ENCODE peak calls at places on chromosomes 5 and 9, in ten cellular contexts. U is heart left ventricle, W is PC-9, K is fibroblast of lung, S is mammary epithelial cell, C is HFF-Myc, P is left ventricle myocardium inferior, X is neural progenitor cell, F is A549, D is astrocyte of the spinal cord. Z is an unnamed sample.

GRCh38 chr5:2797981-2798380 is 46.5 kb upstream of the IRX2 start:
- DNase-seq in W (peak), K (peak), P (no peak), C (no peak), X (no peak), S (peak), D (no peak), F (no peak), U (no peak), Z (no peak)

GRCh38 chr9:83765376-83765775 is 52.2 kb downstream of the GKAP1 start:
- DNase-seq in U (no peak), P (no peak), W (no peak), K (no peak), D (no peak), C (no peak), F (no peak), S (no peak), X (no peak), Z (no peak)

GRCh38 chr5:9596256-9596655 is 33.9 kb downstream of the TAS2R1 start:
- DNase-seq in W (no peak), P (no peak), C (peak), U (no peak), K (no peak), S (no peak), F (no peak), D (peak), X (no peak), Z (no peak)

GRCh38 chr9:35664531-35665470 is at the start of gene ARHGEF39:
- DNase-seq in U (peak), X (peak), D (peak), W (peak), P (peak), S (peak), K (peak), F (peak), C (no peak), Z (no peak)

GRCh38 chr5:32720295-32720694 is 9.2 kb downstream of the NPR3 start:
- DNase-seq in K (no peak), W (no peak), P (no peak), C (no peak), S (no peak), F (no peak), X (no peak), U (no peak), D (no peak), Z (no peak)

GRCh38 chr5:66565878-66566277 is 30.3 kb upstream of the MAST4 start:
- DNase-seq in P (no peak), C (no peak), K (no peak), D (no peak), U (no peak), X (no peak), S (no peak), F (no peak), W (no peak), Z (no peak)

GRCh38 chr5:12636209-12636608 is 732.0 kb upstream of the CTNND2 start:
- DNase-seq in W (no peak), F (no peak), C (no peak), X (no peak), D (no peak), P (no peak), S (peak), K (peak), U (no peak), Z (no peak)

GRCh38 chr5:154384480-154385235 is 61.1 kb upstream of the SAP30L start:
- DNase-seq in C (no peak), K (no peak), X (no peak), D (no peak), P (no peak), W (no peak), U (no peak), F (no peak), S (no peak), Z (no peak)

GRCh38 chr5:156359452-156359851 is 32.5 kb downstream of the SGCD start:
- DNase-seq in P (no peak), X (no peak), C (peak), D (peak), U (no peak), S (no peak), F (no peak), W (no peak), K (peak), Z (no peak)

GRCh38 chr9:89042984-89043383 is 51.7 kb downstream of the S1PR3 start:
- DNase-seq in U (no peak), X (no peak), K (no peak), D (no peak), F (no peak), W (no peak), S (no peak), C (no peak), P (no peak), Z (no peak)

GRCh38 chr9:113621309-113621791 is 157.8 kb downstream of the RGS3 start:
- DNase-seq in F (no peak), C (peak), W (no peak), S (no peak), K (peak), P (peak), X (peak), U (peak), D (peak), Z (no peak)

GRCh38 chr5:22899341-22899740 is 46.2 kb upstream of the CDH12 start:
- DNase-seq in C (no peak), U (no peak), D (no peak), W (no peak), F (no peak), K (no peak), S (no peak), P (no peak), X (no peak), Z (no peak)

GRCh38 chr9:82115900-82116299 is 127.3 kb downstream of the SPATA31D1 start:
- DNase-seq in X (no peak), U (no peak), D (no peak), C (no peak), W (no peak), P (no peak), S (no peak), K (no peak), F (no peak), Z (no peak)

GRCh38 chr5:20276959-20277263 is 288.9 kb upstream of the CDH18 start:
- DNase-seq in D (no peak), W (no peak), P (no peak), X (no peak), U (no peak), S (no peak), K (no peak), F (no peak), C (no peak), Z (no peak)

GRCh38 chr9:134365791-134366222 is 39.6 kb downstream of the RXRA start:
- DNase-seq in P (peak), C (peak), X (peak), D (peak), F (peak), U (peak), S (peak), W (no peak), K (peak), Z (no peak)

GRCh38 chr9:126411225-126411947 is 84.8 kb downstream of the MVB12B start:
- DNase-seq in W (peak), X (no peak), K (peak), S (peak), C (no peak), F (no peak), P (no peak), U (no peak), D (peak), Z (no peak)

GRCh38 chr5:175588709-175589429 is 69.0 kb upstream of the HRH2 start:
- DNase-seq in D (no peak), X (no peak), K (no peak), S (no peak), W (no peak), U (peak), P (peak), F (no peak), C (no peak), Z (no peak)

GRCh38 chr9:113581865-113582697 is 118.6 kb downstream of the RGS3 start:
- DNase-seq in U (peak), K (no peak), F (no peak), X (no peak), C (peak), S (no peak), W (no peak), D (peak), P (peak), Z (no peak)

GRCh38 chr5:144247131-144247530 is 76.5 kb downstream of the KCTD16 start:
- DNase-seq in D (no peak), P (no peak), U (no peak), X (no peak), K (no peak), W (no peak), C (no peak), F (no peak), S (no peak), Z (no peak)

GRCh38 chr5:40441733-40442132 is 238.0 kb upstream of the PTGER4 start:
- DNase-seq in W (peak), C (no peak), D (no peak), X (no peak), S (no peak), F (no peak), U (no peak), K (no peak), P (no peak), Z (no peak)

DNA sequence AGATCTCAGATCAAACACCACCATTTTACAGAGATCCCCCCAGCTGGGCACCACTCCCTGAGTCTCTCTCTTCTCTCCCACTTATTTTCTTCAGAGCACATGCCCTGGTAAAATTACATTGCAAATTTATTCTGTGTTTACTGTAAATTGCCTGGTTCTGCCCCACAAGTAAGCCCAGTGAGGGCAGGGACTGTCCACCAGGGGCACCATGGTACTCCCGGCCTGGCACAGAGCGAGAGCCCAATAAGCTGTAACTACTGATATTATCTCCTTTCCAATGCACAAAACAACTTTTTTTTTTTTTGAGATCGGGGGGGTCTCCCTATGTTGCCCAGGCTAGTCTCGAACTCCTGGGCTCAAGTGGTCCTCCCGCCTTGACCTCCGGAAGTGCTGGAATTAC is 123.0 kb downstream of the PAX5 start:
- DNase-seq in U (no peak), D (no peak), K (no peak), S (no peak), C (no peak), X (no peak), W (no peak), F (no peak), P (no peak), Z (no peak)
- TF ChIP-seq CTCF in U (no peak), D (peak), K (no peak), S (peak), C (peak), X (peak), W (no peak), F (no peak), P (no peak), Z (peak)

GRCh38 chr5:132260714-132261615 is 3.5 kb downstream of the PDLIM4 start:
- DNase-seq in F (no peak), P (peak), K (peak), D (peak), X (no peak), S (peak), W (peak), C (peak), U (peak), Z (peak)
- H3K4me3 ChIP-seq in F (no peak), P (no peak), K (no peak), D (no peak), X (no peak), S (no peak), W (no peak), C (peak), U (no peak), Z (no peak)

DNA sequence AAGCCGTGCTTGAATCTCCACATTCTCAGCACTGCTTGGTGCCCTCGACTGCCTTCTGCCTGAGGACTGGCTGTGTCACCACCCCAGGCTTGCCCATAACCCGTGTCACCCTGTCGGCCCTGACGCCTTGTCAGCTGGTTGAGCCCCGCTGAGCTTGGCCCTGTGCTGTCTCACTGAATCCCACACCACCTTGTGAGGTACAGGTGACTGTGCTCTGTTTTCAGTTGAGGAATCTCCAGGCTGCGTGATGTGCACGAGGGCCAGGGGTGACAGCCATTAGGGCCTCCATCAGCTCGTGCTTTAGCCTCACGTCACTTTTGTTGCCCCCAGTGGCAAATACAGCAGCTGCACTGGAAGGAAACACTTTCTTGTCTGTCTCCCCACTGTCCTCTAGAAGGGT is 90.7 kb downstream of the CACNA1B start:
- DNase-seq in S (no peak), D (no peak), C (no peak), P (no peak), W (no peak), X (peak), U (no peak), K (no peak), F (peak), Z (no peak)
- TF ChIP-seq CTCF in S (no peak), D (no peak), C (no peak), P (no peak), W (no peak), X (peak), U (no peak), K (no peak), F (no peak), Z (no peak)

GRCh38 chr5:73451218-73452130 is 2.9 kb upstream of the FOXD1 start:
- DNase-seq in S (no peak), U (peak), P (peak), W (no peak), X (peak), C (no peak), F (no peak), D (peak), K (peak), Z (no peak)
- H3K4me3 ChIP-seq in S (peak), U (no peak), P (peak), W (peak), X (peak), C (peak), F (peak), D (peak), K (peak), Z (peak)

DNA sequence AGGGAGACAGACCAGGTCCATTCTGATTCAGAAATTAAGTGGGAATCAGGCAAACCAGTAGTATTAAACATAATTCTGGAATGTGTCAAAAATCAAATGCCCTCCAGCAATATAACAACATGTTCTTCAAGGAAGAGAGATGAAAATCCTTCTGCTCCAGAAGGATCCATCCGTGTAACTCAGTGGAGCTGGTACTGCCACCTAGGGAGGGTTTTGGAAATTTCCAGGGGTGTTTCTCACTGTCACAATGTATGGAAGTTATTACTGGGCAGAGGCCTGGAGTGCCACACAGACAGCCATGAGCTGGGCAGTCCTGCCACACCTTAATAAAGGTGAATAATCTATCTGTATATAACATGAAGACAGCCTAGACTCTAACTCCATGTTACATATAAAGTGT is 87.5 kb downstream of the TTLL11 start:
- DNase-seq in U (no peak), K (peak), W (no peak), S (peak), C (no peak), X (peak), P (no peak), D (peak), F (peak), Z (no peak)
- TF ChIP-seq CTCF in U (no peak), K (peak), W (peak), S (peak), C (peak), X (peak), P (peak), D (peak), F (peak), Z (peak)

DNA sequence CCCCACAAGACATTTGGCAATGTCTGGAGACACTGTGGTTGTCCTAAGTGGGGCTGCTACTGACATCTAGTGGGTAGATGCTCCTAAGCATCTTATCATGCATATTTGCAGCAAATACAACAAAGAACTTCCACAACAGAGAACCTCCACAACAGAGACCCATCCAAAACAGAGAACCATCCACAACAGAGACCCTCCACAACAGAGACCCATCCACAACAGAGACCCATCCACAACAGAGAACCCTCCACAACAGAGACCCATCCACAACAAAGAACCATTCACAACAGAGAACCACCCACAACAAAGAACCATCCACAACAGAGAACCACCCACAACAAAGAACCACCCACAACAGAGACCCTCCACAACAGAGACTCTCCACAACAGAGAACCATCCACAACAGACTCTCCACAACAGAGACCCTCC is 32.8 kb downstream of the ARPC5L start:
- DNase-seq in F (no peak), P (no peak), C (peak), U (no peak), S (peak), X (peak), D (peak), W (no peak), K (peak), Z (no peak)
- H3K4me3 ChIP-seq in F (no peak), P (no peak), C (no peak), U (no peak), S (no peak), X (no peak), D (no peak), W (no peak), K (no peak), Z (no peak)

DNA sequence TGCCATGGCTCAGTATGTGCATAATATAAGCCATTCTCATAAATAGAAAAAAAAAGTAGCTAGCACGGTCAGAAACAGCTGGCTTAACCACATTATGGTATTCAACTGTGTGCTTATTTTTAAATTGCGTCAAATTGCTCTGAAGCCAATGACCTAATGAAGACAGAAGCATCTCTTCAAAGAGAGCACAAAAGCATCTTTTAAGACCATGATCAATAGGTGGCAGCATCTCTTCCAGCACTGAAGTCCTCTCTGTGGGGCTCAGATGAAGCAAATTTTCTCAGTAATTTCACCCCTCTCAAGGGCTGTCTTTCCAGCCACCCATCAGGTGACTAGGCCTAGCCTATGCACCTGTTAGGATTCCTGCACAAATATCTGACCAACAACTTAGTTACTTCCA is 251.4 kb downstream of the GLIS3 start:
- DNase-seq in P (no peak), F (peak), X (peak), D (peak), K (peak), U (no peak), S (no peak), C (peak), W (no peak), Z (no peak)
- TF ChIP-seq CTCF in P (peak), F (peak), X (peak), D (peak), K (peak), U (peak), S (peak), C (peak), W (peak), Z (peak)